ENCODE peak calls at places on chromosome 21, in five cellular contexts. G is spleen, L is dorsolateral prefrontal cortex, J is foreskin fibroblast, R is HepG2. P is an unnamed sample.

GRCh38 chr21:33940164-33940563 is 24.6 kb upstream of the ATP5PO start:
- DNase-seq in R (no peak), J (peak), G (no peak), L (no peak), P (no peak)

GRCh38 chr21:33861125-33861524 is 54.5 kb downstream of the ATP5PO start:
- DNase-seq in L (no peak), J (no peak), G (no peak), R (no peak), P (no peak)

GRCh38 chr21:21751286-21751685 is 753.1 kb downstream of the NCAM2 start:
- DNase-seq in G (no peak), L (no peak), J (no peak), R (no peak), P (no peak)

GRCh38 chr21:43767980-43768867 is 7.9 kb downstream of the CSTB start:
- DNase-seq in G (no peak), L (no peak), R (no peak), J (peak), P (peak)

GRCh38 chr21:46427516-46427915 is 31.2 kb upstream of the DIP2A start:
- DNase-seq in G (peak), R (no peak), J (no peak), L (peak), P (no peak)

GRCh38 chr21:29601072-29601471 is 302.4 kb downstream of the BACH1 start:
- DNase-seq in J (no peak), L (no peak), R (no peak), G (no peak), P (no peak)

GRCh38 chr21:36773111-36773510 is 74.2 kb downstream of the SIM2 start:
- DNase-seq in L (no peak), R (peak), J (peak), G (no peak), P (peak)

GRCh38 chr21:36859744-36860501 is 106.5 kb downstream of the HLCS start:
- DNase-seq in R (peak), L (no peak), J (peak), G (peak), P (peak)

GRCh38 chr21:18499761-18500376 is 96.3 kb upstream of the TMPRSS15 start:
- DNase-seq in G (no peak), L (no peak), R (peak), J (peak), P (peak)

GRCh38 chr21:22795644-22796043 is 1797.4 kb downstream of the NCAM2 start:
- DNase-seq in J (no peak), R (no peak), L (no peak), G (no peak), P (no peak)

GRCh38 chr21:33212159-33212851 is 17.4 kb upstream of the IFNAR2 start:
- DNase-seq in R (no peak), J (no peak), L (peak), G (no peak), P (no peak)

GRCh38 chr21:46286668-46286982 is 483 bp downstream of the YBEY start:
- DNase-seq in R (no peak), L (no peak), J (no peak), G (no peak), P (no peak)

GRCh38 chr21:26153758-26154157 is 16.8 kb downstream of the APP start:
- DNase-seq in G (no peak), J (no peak), L (no peak), R (no peak), P (no peak)

GRCh38 chr21:35319684-35320083 is 270.6 kb upstream of the RUNX1 start:
- DNase-seq in G (no peak), L (no peak), R (no peak), J (no peak), P (no peak)

GRCh38 chr21:27060190-27060589 is 93.3 kb upstream of the ADAMTS5 start:
- DNase-seq in R (no peak), L (no peak), G (no peak), J (peak), P (no peak)

GRCh38 chr21:16082038-16082816 is 352.4 kb downstream of the USP25 start:
- DNase-seq in L (no peak), R (no peak), J (no peak), G (no peak), P (no peak)

GRCh38 chr21:25963186-25963585 is 207.4 kb downstream of the APP start:
- DNase-seq in L (no peak), G (no peak), J (no peak), R (no peak), P (peak)

GRCh38 chr21:36788116-36788515 is 89.2 kb downstream of the SIM2 start:
- DNase-seq in J (peak), L (no peak), G (no peak), R (no peak), P (peak)

GRCh38 chr21:17548262-17548661 is 35.4 kb downstream of the CXADR start:
- DNase-seq in L (no peak), J (no peak), R (no peak), G (no peak), P (no peak)

GRCh38 chr21:35116777-35117176 is 67.7 kb upstream of the RUNX1 start:
- DNase-seq in J (no peak), G (no peak), L (no peak), R (no peak), P (no peak)

GRCh38 chr21:35050348-35051286 is 1.5 kb upstream of the RUNX1 start:
- DNase-seq in J (peak), R (no peak), L (no peak), G (no peak), P (no peak)

GRCh38 chr21:46424062-46424591 is 34.6 kb upstream of the DIP2A start:
- DNase-seq in L (no peak), G (peak), R (no peak), J (no peak), P (no peak)

GRCh38 chr21:16517380-16517779 is 787.6 kb downstream of the USP25 start:
- DNase-seq in J (no peak), G (no peak), R (no peak), L (no peak), P (no peak)

GRCh38 chr21:20661745-20662470 is 336.3 kb upstream of the NCAM2 start:
- DNase-seq in L (no peak), R (no peak), J (no peak), G (no peak), P (no peak)

GRCh38 chr21:35953570-35953969 is 106.8 kb downstream of the SETD4 start:
- DNase-seq in R (peak), L (no peak), G (no peak), J (no peak), P (no peak)

GRCh38 chr21:43814215-43815106 is 25.1 kb downstream of the RRP1 start:
- DNase-seq in G (no peak), R (no peak), J (no peak), L (no peak), P (no peak)

GRCh38 chr21:36705679-36706481 is 7.0 kb downstream of the SIM2 start:
- DNase-seq in G (no peak), J (no peak), R (no peak), L (no peak), P (no peak)

GRCh38 chr21:23968722-23969647 is 1638.3 kb downstream of the MRPL39 start:
- DNase-seq in R (no peak), L (no peak), G (peak), J (no peak), P (peak)

GRCh38 chr21:46130721-46131720 is 24.4 kb downstream of the FTCD start:
- DNase-seq in L (no peak), J (peak), G (peak), R (no peak), P (no peak)

GRCh38 chr21:29477941-29478340 is 179.2 kb downstream of the BACH1 start:
- DNase-seq in G (no peak), L (no peak), R (no peak), J (peak), P (no peak)

GRCh38 chr21:28943631-28944030 is 49.0 kb downstream of the LTN1 start:
- DNase-seq in L (no peak), R (no peak), J (peak), G (no peak), P (no peak)

GRCh38 chr21:39860600-39860999 is 6.6 kb upstream of the PCP4 start:
- DNase-seq in J (no peak), L (no peak), G (no peak), R (no peak), P (no peak)

GRCh38 chr21:36478207-36478701 is 1.7 kb downstream of the CLDN14 start:
- DNase-seq in L (no peak), R (no peak), J (peak), G (peak), P (peak)

DNA sequence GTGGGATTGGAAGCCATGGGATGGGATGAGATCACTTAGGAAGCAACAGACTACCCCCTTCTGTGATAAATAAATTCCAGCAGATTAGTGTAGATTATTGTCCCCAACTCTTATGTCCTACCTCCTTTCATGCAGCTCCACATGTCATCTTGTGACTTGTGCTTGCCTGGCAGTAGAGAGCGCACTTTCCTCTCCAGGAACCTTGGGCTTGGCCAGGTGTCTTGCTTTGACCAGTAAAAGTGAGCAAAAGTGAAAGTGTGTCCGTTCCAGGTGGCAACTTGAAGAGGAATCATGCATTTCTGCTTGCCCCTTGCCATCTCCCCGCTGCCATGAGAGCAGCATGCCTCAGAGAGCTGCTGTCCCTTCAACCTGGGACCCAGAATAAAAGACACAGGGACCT is 122.9 kb upstream of the ERG start:
- DNase-seq in G (no peak), J (no peak), R (peak), L (no peak), P (peak)
- TF ChIP-seq CTCF in G (no peak), J (no peak), R (peak), L (no peak), P (no peak)

GRCh38 chr21:31108969-31109368 is 70.7 kb upstream of the KRTAP19-8 start:
- DNase-seq in R (no peak), G (no peak), J (no peak), L (no peak), P (no peak)
- TF ChIP-seq CTCF in R (peak), G (no peak), J (peak), L (peak), P (no peak)

GRCh38 chr21:45040739-45041138 is 33.6 kb upstream of the ADARB1 start:
- DNase-seq in J (no peak), R (no peak), G (peak), L (no peak), P (no peak)
- TF ChIP-seq CTCF in J (no peak), R (no peak), G (no peak), L (no peak), P (no peak)

GRCh38 chr21:42256316-42256715 is 37.4 kb downstream of the ABCG1 start:
- DNase-seq in J (no peak), G (no peak), R (no peak), L (no peak), P (no peak)

GRCh38 chr21:42254631-42255030 is 35.7 kb downstream of the ABCG1 start:
- DNase-seq in L (peak), G (no peak), R (no peak), J (no peak), P (no peak)

GRCh38 chr21:42257091-42257760 is 38.3 kb downstream of the ABCG1 start:
- DNase-seq in J (no peak), R (no peak), L (no peak), G (no peak), P (no peak)

GRCh38 chr21:42255038-42255601 is 36.2 kb downstream of the ABCG1 start:
- DNase-seq in G (no peak), L (no peak), J (no peak), R (no peak), P (no peak)

GRCh38 chr21:42255825-42256224 is 36.9 kb downstream of the ABCG1 start:
- DNase-seq in R (no peak), L (no peak), J (no peak), G (no peak), P (no peak)
- TF ChIP-seq CTCF in R (no peak), L (no peak), J (no peak), G (no peak), P (no peak)

GRCh38 chr21:42654179-42654912 is 925 bp downstream of the PDE9A start:
- DNase-seq in G (peak), R (peak), L (no peak), J (no peak), P (peak)

GRCh38 chr21:42653492-42654061 is at the start of gene PDE9A:
- DNase-seq in L (no peak), J (no peak), G (peak), R (no peak), P (peak)

GRCh38 chr21:42650441-42651421 is 2.7 kb upstream of the PDE9A start:
- DNase-seq in R (no peak), J (no peak), G (peak), L (no peak), P (no peak)

GRCh38 chr21:42651515-42652401 is 1.7 kb upstream of the PDE9A start:
- DNase-seq in G (peak), L (no peak), J (no peak), R (no peak), P (peak)

GRCh38 chr21:42652527-42653491 is 612 bp upstream of the PDE9A start:
- DNase-seq in L (peak), J (peak), G (peak), R (peak), P (peak)
- TF ChIP-seq CTCF in L (peak), J (peak), G (peak), R (peak), P (peak)

GRCh38 chr21:41794600-41794999 is 27.7 kb upstream of the RIPK4 start:
- DNase-seq in G (no peak), L (no peak), R (no peak), J (no peak), P (no peak)
- TF ChIP-seq CTCF in G (no peak), L (no peak), R (no peak), J (no peak), P (no peak)

P was measured in Calu3.